ENCODE peak calls at places on chromosome 3, in seven cellular contexts. G is AG04450, B is foreskin fibroblast, N is colonic mucosa, Y is OCI-LY7, A is brain microvascular endothelial cell, U is heart left ventricle. I is an unnamed sample.

GRCh38 chr3:187040637-187041361 is 98.5 kb downstream of the RPL39L start:
- DNase-seq in N (no peak), Y (no peak), A (peak), B (peak), U (no peak), G (no peak), I (peak)

GRCh38 chr3:38311474-38311873 is 29.4 kb downstream of the SLC22A14 start:
- DNase-seq in A (no peak), N (no peak), B (no peak), Y (no peak), U (no peak), G (no peak), I (no peak)

GRCh38 chr3:160697628-160698382 is 20.8 kb downstream of the ARL14 start:
- DNase-seq in B (peak), Y (no peak), A (peak), G (no peak), U (no peak), N (no peak), I (peak)

GRCh38 chr3:159866201-159866746 is 122.4 kb upstream of the IL12A start:
- DNase-seq in A (no peak), B (no peak), G (no peak), N (no peak), Y (no peak), U (no peak), I (no peak)

GRCh38 chr3:125357032-125357658 is 18.0 kb downstream of the ZNF148 start:
- DNase-seq in N (peak), A (peak), Y (no peak), U (peak), G (no peak), B (no peak), I (no peak)

GRCh38 chr3:8575364-8576104 is 69.1 kb downstream of the SSUH2 start:
- DNase-seq in Y (no peak), A (peak), B (peak), G (no peak), N (no peak), U (no peak), I (no peak)

GRCh38 chr3:67605377-67605776 is 49.0 kb downstream of the SUCLG2 start:
- DNase-seq in Y (no peak), U (no peak), B (peak), A (peak), N (no peak), G (peak), I (peak)

GRCh38 chr3:127796751-127797150 is 25.6 kb downstream of the MGLL start:
- DNase-seq in N (no peak), A (no peak), G (no peak), U (no peak), B (no peak), Y (no peak), I (no peak)

GRCh38 chr3:39267631-39268553 is 11.9 kb downstream of the CX3CR1 start:
- DNase-seq in B (no peak), A (no peak), N (no peak), U (no peak), Y (no peak), G (no peak), I (no peak)

GRCh38 chr3:71511037-71511436 is 72.5 kb downstream of the FOXP1 start:
- DNase-seq in N (no peak), G (no peak), B (peak), U (no peak), Y (peak), A (peak), I (peak)

GRCh38 chr3:76824658-76825310 is 215.1 kb upstream of the ROBO2 start:
- DNase-seq in G (no peak), U (no peak), A (no peak), Y (no peak), N (no peak), B (no peak), I (no peak)

GRCh38 chr3:6119367-6119766 is 741.5 kb upstream of the GRM7 start:
- DNase-seq in U (no peak), A (no peak), G (no peak), B (no peak), Y (no peak), N (no peak), I (no peak)

GRCh38 chr3:171644681-171645080 is 165.6 kb downstream of the PLD1 start:
- DNase-seq in Y (no peak), A (no peak), U (no peak), B (no peak), N (no peak), G (no peak), I (no peak)

GRCh38 chr3:171650193-171650592 is 160.1 kb downstream of the PLD1 start:
- DNase-seq in A (no peak), Y (no peak), N (no peak), U (no peak), G (no peak), B (no peak), I (no peak)

GRCh38 chr3:171649282-171649681 is 161.0 kb downstream of the PLD1 start:
- DNase-seq in A (no peak), U (no peak), B (no peak), G (no peak), Y (no peak), N (no peak), I (no peak)

GRCh38 chr3:171646357-171647133 is 163.7 kb downstream of the PLD1 start:
- DNase-seq in U (peak), A (no peak), N (no peak), G (peak), Y (peak), B (peak), I (peak)

GRCh38 chr3:171648079-171648478 is 162.2 kb downstream of the PLD1 start:
- DNase-seq in N (no peak), B (no peak), U (no peak), Y (no peak), G (no peak), A (no peak), I (no peak)
- H3K4me3 ChIP-seq in N (no peak), B (no peak), U (no peak), Y (no peak), G (no peak), A (no peak), I (no peak)

GRCh38 chr3:101816215-101817149 is 32.8 kb upstream of the NFKBIZ start:
- DNase-seq in B (peak), Y (no peak), N (no peak), G (no peak), U (no peak), A (no peak), I (no peak)

GRCh38 chr3:101812895-101813294 is 33.9 kb downstream of the NXPE3 start:
- DNase-seq in U (no peak), N (no peak), A (no peak), Y (no peak), B (no peak), G (no peak), I (no peak)

GRCh38 chr3:101814835-101815234 is 34.5 kb upstream of the NFKBIZ start:
- DNase-seq in Y (no peak), G (no peak), B (no peak), A (no peak), N (no peak), U (no peak), I (no peak)

GRCh38 chr3:101811875-101812274 is 32.9 kb downstream of the NXPE3 start:
- DNase-seq in B (no peak), A (no peak), N (no peak), G (no peak), Y (no peak), U (no peak), I (no peak)

GRCh38 chr3:101813817-101814440 is 34.9 kb downstream of the NXPE3 start:
- DNase-seq in G (no peak), A (no peak), N (no peak), B (peak), U (no peak), Y (peak), I (no peak)
- H3K4me3 ChIP-seq in G (no peak), A (no peak), N (no peak), B (no peak), U (no peak), Y (no peak), I (no peak)

GRCh38 chr3:195105389-195105788 is 165.6 kb downstream of the XXYLT1 start:
- DNase-seq in B (no peak), Y (no peak), A (no peak), G (no peak), N (peak), U (no peak), I (no peak)

GRCh38 chr3:195106418-195106906 is 164.5 kb downstream of the XXYLT1 start:
- DNase-seq in A (peak), G (no peak), N (peak), B (peak), Y (peak), U (peak), I (no peak)

GRCh38 chr3:195104340-195104739 is 166.6 kb downstream of the XXYLT1 start:
- DNase-seq in U (no peak), A (no peak), B (no peak), G (no peak), N (no peak), Y (no peak), I (no peak)

GRCh38 chr3:195107593-195107992 is 163.4 kb downstream of the XXYLT1 start:
- DNase-seq in N (no peak), B (no peak), Y (no peak), U (no peak), G (no peak), A (no peak), I (no peak)

DNA sequence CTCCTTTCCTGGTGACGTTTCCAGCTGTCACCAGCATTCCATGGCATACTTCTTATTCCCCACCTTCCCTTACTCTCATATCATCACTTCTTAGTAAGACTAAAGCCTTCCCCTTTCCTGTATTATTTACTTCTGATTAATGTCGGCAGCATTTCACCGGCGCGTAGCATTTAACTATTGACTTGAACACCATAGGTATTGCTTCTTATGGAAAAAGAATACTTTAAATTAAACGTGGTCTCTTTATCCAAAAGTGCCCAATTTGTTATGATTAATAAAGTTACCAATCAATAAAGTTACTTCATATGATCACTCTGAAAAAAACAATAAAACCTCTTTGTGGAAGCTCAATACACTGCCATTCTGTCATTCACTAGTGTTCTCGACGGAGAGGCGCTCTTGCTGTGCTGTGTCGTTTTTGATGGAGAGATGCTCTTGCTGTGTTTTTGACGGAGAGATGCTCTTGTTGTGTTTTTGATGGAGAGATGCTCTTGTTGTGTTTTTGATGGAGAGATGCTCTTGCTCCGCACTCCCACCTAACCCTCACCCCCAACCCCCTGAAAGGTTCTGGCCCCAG is 165.0 kb downstream of the XXYLT1 start:
- DNase-seq in G (no peak), N (no peak), A (no peak), Y (no peak), B (no peak), U (no peak), I (no peak)
- H3K4me3 ChIP-seq in G (no peak), N (no peak), A (peak), Y (no peak), B (no peak), U (peak), I (peak)

DNA sequence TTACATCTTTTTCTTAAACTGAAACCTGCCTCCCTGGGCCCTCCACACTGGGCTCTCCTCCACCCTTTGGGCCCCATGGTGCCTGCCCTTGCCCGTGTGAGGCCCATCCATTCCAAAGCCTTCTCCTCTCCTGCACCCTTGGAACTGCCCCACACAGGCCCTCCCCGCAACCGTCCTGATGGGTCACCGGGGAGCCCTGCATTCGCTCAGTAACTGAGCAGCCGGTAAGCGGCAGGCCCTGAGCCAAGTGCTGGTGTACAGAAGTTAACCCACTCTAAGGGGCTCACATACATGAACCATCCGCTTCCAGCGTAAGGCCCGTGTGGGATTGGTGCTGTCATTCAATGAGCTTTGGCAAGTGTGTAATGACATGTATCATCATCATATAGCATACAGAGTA is 5.4 kb upstream of the LRRC15 start:
- DNase-seq in G (no peak), Y (no peak), U (no peak), B (no peak), A (no peak), N (no peak), I (no peak)
- H3K4me3 ChIP-seq in G (no peak), Y (no peak), U (no peak), B (no peak), A (no peak), N (no peak), I (no peak)